ENCODE peak calls at places on chromosome 15, in ten cellular contexts. H is left lung, C is GM06990, D is mesothelial cell of epicardium, O is HFF-Myc, J is fibroblast of mammary gland, M is AG09309, Q is foreskin fibroblast, T is pancreas, X is cardiac muscle cell. V is an unnamed sample.

GRCh38 chr15:80999623-81000036 is 1.1 kb upstream of the TLNRD1 start:
- DNase-seq in H (peak), C (peak), D (no peak), O (no peak), J (no peak), M (no peak), Q (no peak), T (peak), X (no peak), V (peak)

GRCh38 chr15:36133686-36134085 is 445.7 kb upstream of the CDIN1 start:
- DNase-seq in H (no peak), C (no peak), D (no peak), O (peak), J (no peak), M (no peak), Q (peak), T (no peak), X (no peak), V (no peak)

GRCh38 chr15:100297812-100298211 is 44.0 kb downstream of the ADAMTS17 start:
- DNase-seq in H (no peak), C (no peak), D (no peak), O (no peak), J (no peak), M (no peak), Q (no peak), T (no peak), X (no peak), V (no peak)

GRCh38 chr15:70956596-70956995 is 64.0 kb downstream of the LRRC49 start:
- DNase-seq in H (no peak), C (no peak), D (no peak), O (no peak), J (no peak), M (no peak), Q (peak), T (no peak), X (peak), V (no peak)

GRCh38 chr15:25716414-25717102 is 146.6 kb downstream of the ATP10A start:
- DNase-seq in H (no peak), C (no peak), D (no peak), O (no peak), J (no peak), M (no peak), Q (no peak), T (no peak), X (no peak), V (no peak)

GRCh38 chr15:43370310-43370974 is 401 bp downstream of the ZSCAN29 start:
- DNase-seq in H (peak), C (no peak), D (peak), O (no peak), J (peak), M (no peak), Q (peak), T (peak), X (peak), V (peak)

GRCh38 chr15:72998681-72999466 is 53.4 kb upstream of the NEO1 start:
- DNase-seq in H (no peak), C (no peak), D (no peak), O (no peak), J (no peak), M (no peak), Q (no peak), T (no peak), X (no peak), V (no peak)

GRCh38 chr15:94792166-94792565 is 560.8 kb downstream of the MCTP2 start:
- DNase-seq in H (no peak), C (no peak), D (no peak), O (no peak), J (peak), M (no peak), Q (peak), T (no peak), X (no peak), V (no peak)

GRCh38 chr15:77243146-77243545 is 172.2 kb upstream of the TSPAN3 start:
- DNase-seq in H (no peak), C (no peak), D (no peak), O (no peak), J (no peak), M (no peak), Q (no peak), T (no peak), X (peak), V (no peak)

GRCh38 chr15:70098461-70099166 is 897 bp upstream of the TLE3 start:
- DNase-seq in H (peak), C (peak), D (peak), O (no peak), J (no peak), M (no peak), Q (peak), T (peak), X (peak), V (no peak)

GRCh38 chr15:95663156-95663831 is 667.2 kb upstream of the NR2F2 start:
- DNase-seq in H (no peak), C (no peak), D (no peak), O (no peak), J (peak), M (no peak), Q (peak), T (no peak), X (peak), V (no peak)

GRCh38 chr15:63322541-63322940 is 45.1 kb downstream of the APH1B start:
- DNase-seq in H (no peak), C (no peak), D (no peak), O (no peak), J (peak), M (no peak), Q (peak), T (no peak), X (peak), V (no peak)

GRCh38 chr15:98187549-98187948 is 227.0 kb downstream of the ARRDC4 start:
- DNase-seq in H (no peak), C (no peak), D (no peak), O (no peak), J (no peak), M (no peak), Q (no peak), T (no peak), X (no peak), V (no peak)

GRCh38 chr15:86328658-86329057 is 249.0 kb downstream of the AGBL1 start:
- DNase-seq in H (no peak), C (no peak), D (no peak), O (no peak), J (no peak), M (no peak), Q (no peak), T (no peak), X (no peak), V (no peak)

GRCh38 chr15:85000937-85001336 is 19.3 kb downstream of the PDE8A start:
- DNase-seq in H (no peak), C (no peak), D (no peak), O (no peak), J (no peak), M (no peak), Q (no peak), T (no peak), X (peak), V (no peak)

GRCh38 chr15:92619380-92620101 is 36.0 kb downstream of the FAM174B start:
- DNase-seq in H (no peak), C (no peak), D (no peak), O (no peak), J (peak), M (peak), Q (no peak), T (no peak), X (peak), V (no peak)

GRCh38 chr15:71667228-71667627 is 143.1 kb upstream of the NR2E3 start:
- DNase-seq in H (no peak), C (no peak), D (no peak), O (no peak), J (no peak), M (no peak), Q (no peak), T (no peak), X (no peak), V (no peak)

GRCh38 chr15:81921163-81921562 is 124.7 kb downstream of the MEX3B start:
- DNase-seq in H (no peak), C (no peak), D (no peak), O (no peak), J (no peak), M (no peak), Q (no peak), T (no peak), X (no peak), V (no peak)

GRCh38 chr15:62534996-62535395 is 369.9 kb upstream of the C2CD4B start:
- DNase-seq in H (no peak), C (no peak), D (no peak), O (no peak), J (no peak), M (no peak), Q (peak), T (no peak), X (no peak), V (no peak)

GRCh38 chr15:29612701-29613100 is 209.6 kb downstream of the TJP1 start:
- DNase-seq in H (no peak), C (no peak), D (no peak), O (no peak), J (no peak), M (no peak), Q (no peak), T (no peak), X (peak), V (no peak)

GRCh38 chr15:80645494-80646065 is 49.5 kb upstream of the ABHD17C start:
- DNase-seq in H (no peak), C (no peak), D (no peak), O (no peak), J (peak), M (no peak), Q (no peak), T (no peak), X (no peak), V (no peak)

GRCh38 chr15:74793135-74794028 is 11.5 kb downstream of the CSK start:
- DNase-seq in H (no peak), C (no peak), D (no peak), O (no peak), J (no peak), M (no peak), Q (no peak), T (no peak), X (peak), V (no peak)

GRCh38 chr15:85771781-85772445 is 22.8 kb downstream of the KLHL25 start:
- DNase-seq in H (peak), C (no peak), D (no peak), O (no peak), J (peak), M (peak), Q (peak), T (no peak), X (peak), V (no peak)

GRCh38 chr15:63503739-63504246 is 600 bp upstream of the USP3 start:
- DNase-seq in H (peak), C (no peak), D (no peak), O (no peak), J (peak), M (no peak), Q (peak), T (peak), X (peak), V (peak)

GRCh38 chr15:90402230-90402629 is 14.2 kb downstream of the IQGAP1 start:
- DNase-seq in H (peak), C (no peak), D (no peak), O (peak), J (peak), M (peak), Q (peak), T (no peak), X (peak), V (no peak)

GRCh38 chr15:45714501-45715488 is 80.0 kb downstream of the SQOR start:
- DNase-seq in H (no peak), C (no peak), D (no peak), O (peak), J (peak), M (peak), Q (peak), T (peak), X (peak), V (peak)

GRCh38 chr15:88476635-88477038 is 9.1 kb downstream of the MRPS11 start:
- DNase-seq in H (no peak), C (no peak), D (no peak), O (no peak), J (peak), M (no peak), Q (peak), T (no peak), X (peak), V (peak)
- TF ChIP-seq CTCF in H (no peak), C (peak), D (peak), O (peak), J (peak), M (peak), Q (peak), T (peak), X (peak), V (no peak)

GRCh38 chr15:23514492-23514891 is 51.0 kb upstream of the MKRN3 start:
- DNase-seq in H (no peak), C (no peak), D (no peak), O (no peak), J (no peak), M (no peak), Q (no peak), T (no peak), X (no peak), V (no peak)
- TF ChIP-seq CTCF in H (no peak), C (no peak), D (no peak), O (no peak), J (no peak), M (no peak), Q (no peak), T (no peak), X (no peak), V (no peak)

DNA sequence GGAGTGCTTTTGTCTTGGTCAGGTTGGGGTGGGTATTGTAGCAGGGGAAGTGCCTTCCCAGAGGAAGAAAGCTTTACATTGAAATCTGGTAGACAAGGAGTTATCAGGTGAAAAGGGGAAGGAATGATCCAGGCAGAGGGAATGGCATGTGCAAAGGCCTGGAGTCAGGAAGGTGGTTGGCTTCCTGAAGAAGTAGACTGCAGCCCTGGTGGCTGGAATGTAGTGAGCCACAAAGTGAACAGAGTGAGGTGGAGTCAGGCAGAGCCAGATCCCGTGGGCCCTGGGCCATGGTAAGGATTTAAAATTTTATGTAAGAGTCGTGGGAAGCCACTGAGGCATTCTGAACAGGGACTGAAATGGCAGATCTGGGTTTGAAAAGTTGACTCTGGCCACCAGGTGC is 58.3 kb downstream of the RAB11A start:
- DNase-seq in H (no peak), C (no peak), D (no peak), O (no peak), J (peak), M (no peak), Q (no peak), T (no peak), X (no peak), V (no peak)
- TF ChIP-seq CTCF in H (no peak), C (no peak), D (no peak), O (peak), J (peak), M (peak), Q (peak), T (no peak), X (peak), V (no peak)

GRCh38 chr15:38010390-38010789 is 76.0 kb downstream of the TMCO5A start:
- DNase-seq in H (no peak), C (no peak), D (no peak), O (peak), J (peak), M (no peak), Q (peak), T (no peak), X (no peak), V (no peak)

GRCh38 chr15:38017721-38018120 is 83.3 kb downstream of the TMCO5A start:
- DNase-seq in H (peak), C (no peak), D (no peak), O (no peak), J (no peak), M (no peak), Q (no peak), T (peak), X (no peak), V (no peak)

GRCh38 chr15:38012894-38013293 is 78.5 kb downstream of the TMCO5A start:
- DNase-seq in H (no peak), C (no peak), D (no peak), O (no peak), J (no peak), M (no peak), Q (no peak), T (no peak), X (no peak), V (no peak)
- TF ChIP-seq CTCF in H (no peak), C (no peak), D (no peak), O (no peak), J (no peak), M (no peak), Q (no peak), T (no peak), X (no peak), V (no peak)

DNA sequence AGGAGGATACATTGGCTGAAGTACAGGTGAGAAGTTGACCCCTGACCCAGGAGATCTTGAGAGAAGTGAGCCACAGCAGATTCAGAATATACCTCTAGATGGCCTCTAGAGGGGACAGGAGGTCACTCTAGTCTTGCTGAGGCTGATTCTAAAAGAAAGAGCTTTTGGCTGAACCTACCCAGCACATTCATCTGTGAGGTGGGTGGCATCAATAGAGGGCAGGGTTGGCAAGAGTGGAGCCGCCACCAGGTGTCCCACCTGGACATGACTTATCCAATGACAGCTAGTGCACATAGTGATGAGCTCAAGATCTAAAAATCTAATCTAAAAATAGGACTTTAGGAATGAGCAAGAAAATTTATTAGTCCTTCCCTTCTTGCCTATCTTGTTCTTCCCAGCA is 51.6 kb downstream of the CYP19A1 start:
- DNase-seq in H (no peak), C (no peak), D (no peak), O (no peak), J (no peak), M (no peak), Q (no peak), T (no peak), X (no peak), V (no peak)
- TF ChIP-seq CTCF in H (no peak), C (peak), D (no peak), O (no peak), J (peak), M (no peak), Q (no peak), T (no peak), X (no peak), V (no peak)

GRCh38 chr15:89139613-89140499 is 51.6 kb downstream of the ABHD2 start:
- DNase-seq in H (no peak), C (no peak), D (no peak), O (no peak), J (peak), M (no peak), Q (peak), T (no peak), X (peak), V (no peak)
- TF ChIP-seq CTCF in H (no peak), C (peak), D (no peak), O (peak), J (peak), M (no peak), Q (peak), T (no peak), X (peak), V (no peak)

DNA sequence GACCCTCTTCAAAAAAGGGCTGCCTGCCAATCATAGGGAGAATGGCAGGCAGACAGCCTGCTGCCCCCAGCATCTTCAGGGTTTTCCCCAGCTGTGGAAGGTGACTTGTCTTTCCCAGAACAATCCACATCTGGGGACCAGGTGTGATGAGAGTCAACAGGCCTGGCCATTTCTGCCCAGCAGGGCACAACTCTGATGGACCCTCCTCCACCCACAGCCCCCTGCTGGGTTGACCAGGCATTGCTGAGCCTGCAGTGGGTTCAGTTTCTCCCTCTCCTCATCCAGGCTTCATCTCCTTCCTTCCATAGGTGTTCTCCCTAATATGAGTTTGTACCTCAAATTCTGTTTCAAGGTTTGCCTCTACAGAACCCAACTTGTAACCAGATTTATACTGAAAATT is 111.0 kb downstream of the MINAR1 start:
- DNase-seq in H (no peak), C (no peak), D (no peak), O (no peak), J (no peak), M (no peak), Q (no peak), T (no peak), X (no peak), V (no peak)
- TF ChIP-seq CTCF in H (no peak), C (peak), D (no peak), O (peak), J (no peak), M (peak), Q (no peak), T (no peak), X (no peak), V (no peak)

DNA sequence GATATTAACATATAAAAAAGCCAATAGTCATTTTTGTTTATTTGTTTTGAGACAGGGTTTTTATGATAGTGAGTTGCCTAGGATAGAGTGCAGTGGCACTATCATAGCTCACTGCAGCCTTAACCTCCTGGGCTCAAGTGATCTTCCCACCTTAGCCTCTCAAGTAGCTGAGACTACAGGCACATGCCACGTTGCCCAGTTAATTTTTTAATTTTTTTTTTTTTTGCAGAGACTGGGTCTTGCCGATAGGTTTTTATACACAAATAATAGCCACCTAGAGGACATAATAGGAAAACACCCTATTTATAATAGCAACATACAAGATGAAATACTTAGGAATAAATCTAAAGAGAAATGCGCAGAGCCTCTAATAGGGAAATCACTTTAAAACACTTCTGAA is 13.3 kb downstream of the EIF3J start:
- DNase-seq in H (no peak), C (no peak), D (no peak), O (no peak), J (peak), M (peak), Q (peak), T (no peak), X (peak), V (no peak)
- TF ChIP-seq CTCF in H (peak), C (peak), D (peak), O (no peak), J (peak), M (no peak), Q (peak), T (peak), X (peak), V (no peak)

GRCh38 chr15:88701561-88702095 is 62.8 kb downstream of the ISG20 start:
- DNase-seq in H (no peak), C (no peak), D (no peak), O (no peak), J (no peak), M (no peak), Q (no peak), T (no peak), X (peak), V (peak)
- TF ChIP-seq CTCF in H (no peak), C (peak), D (no peak), O (peak), J (no peak), M (no peak), Q (no peak), T (no peak), X (peak), V (peak)

V was measured in GM20000.